ENCODE peak calls at places on chromosome 1, in nine cellular contexts. L, C, E, Q, G, F, H, B and U are unnamed samples.
A peak's percentile ranks its signal among the peaks of the same experiment; 100 is the strongest.

GRCh38 chr1:206663832-206664652 is 20.7 kb upstream of the MAPKAPK2 start:
- DNase-seq in C (peak; percentile 65), B (peak; percentile 77), G (peak; percentile 84), H (peak; percentile 83), E (peak; percentile 67), Q (no peak), L (peak; percentile 65), F (peak; percentile 71), U (peak; percentile 94)

GRCh38 chr1:217917277-217917887 is 286.2 kb downstream of the SPATA17 start:
- DNase-seq in E (no peak), C (no peak), Q (no peak), G (no peak), B (no peak), L (no peak), F (no peak), H (no peak), U (no peak)

GRCh38 chr1:200150721-200151120 is 123.2 kb downstream of the NR5A2 start:
- DNase-seq in Q (no peak), G (no peak), E (no peak), B (no peak), C (no peak), H (peak; percentile 41), L (peak; percentile 76), F (no peak), U (no peak)

GRCh38 chr1:177227978-177228720 is 57.4 kb downstream of the BRINP2 start:
- DNase-seq in H (no peak), E (no peak), Q (no peak), B (no peak), G (no peak), L (no peak), F (no peak), C (no peak), U (no peak)

GRCh38 chr1:213688655-213689054 is 299.1 kb upstream of the PROX1 start:
- DNase-seq in B (no peak), C (no peak), G (no peak), L (no peak), H (no peak), E (no peak), Q (no peak), F (no peak), U (no peak)

GRCh38 chr1:219120625-219121544 is 52.8 kb upstream of the LYPLAL1 start:
- DNase-seq in Q (peak; percentile 27), F (no peak), G (peak; percentile 20), B (peak; percentile 66), C (peak; percentile 67), L (no peak), E (no peak), H (peak; percentile 73), U (no peak)

GRCh38 chr1:42379794-42380616 is 587 bp upstream of the RIMKLA start:
- DNase-seq in C (no peak), F (no peak), B (no peak), L (peak; percentile 17), E (no peak), Q (no peak), G (no peak), H (peak; percentile 43), U (no peak)

GRCh38 chr1:231526536-231526935 is 1.9 kb upstream of the TSNAX start:
- DNase-seq in F (no peak), L (no peak), E (no peak), H (no peak), B (no peak), G (no peak), Q (no peak), C (no peak), U (no peak)

GRCh38 chr1:232793944-232794343 is 11.3 kb upstream of the MAP10 start:
- DNase-seq in E (no peak), G (no peak), L (no peak), F (peak; percentile 32), B (no peak), Q (no peak), C (no peak), H (no peak), U (no peak)

GRCh38 chr1:82867781-82868180 is 1067.0 kb downstream of the ADGRL2 start:
- DNase-seq in L (no peak), H (no peak), Q (no peak), F (no peak), G (no peak), C (no peak), E (no peak), B (no peak), U (no peak)

GRCh38 chr1:90721210-90722194 is 4.4 kb upstream of the BARHL2 start:
- DNase-seq in H (peak; percentile 65), C (no peak), E (peak; percentile 48), B (no peak), L (peak; percentile 15), Q (no peak), G (peak; percentile 81), F (peak; percentile 58), U (no peak)
- TF ChIP-seq EP300 in H (no peak), C (no peak), E (no peak), B (no peak), L (no peak), Q (no peak), G (no peak), F (no peak), U (no peak)

DNA sequence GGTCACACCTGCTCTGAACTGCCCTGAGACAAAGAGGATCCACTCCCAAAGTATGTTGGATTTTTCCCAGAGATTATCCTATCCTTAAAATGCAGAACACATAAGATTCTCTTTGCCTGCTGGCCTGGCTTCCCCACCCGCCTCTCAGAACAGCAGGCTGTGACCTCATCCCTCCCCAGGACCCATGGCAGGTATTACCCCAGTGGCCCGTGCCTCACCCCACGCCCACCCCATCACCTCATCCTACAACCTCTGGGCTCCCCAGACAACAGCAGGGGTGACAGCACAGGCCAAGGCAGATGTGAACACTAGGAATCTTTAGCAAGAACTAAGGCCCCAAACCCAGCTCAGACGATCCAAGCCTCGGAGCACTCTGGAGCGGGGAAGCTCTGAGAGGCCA is 35.1 kb upstream of the S100A7 start:
- DNase-seq in E (no peak), B (no peak), G (no peak), F (no peak), L (no peak), H (no peak), C (no peak), Q (no peak), U (no peak)
- TF ChIP-seq CTCF in E (no peak), B (no peak), G (no peak), F (no peak), L (no peak), H (no peak), C (no peak), Q (no peak), U (no peak)

GRCh38 chr1:46809071-46809470 is 10.2 kb downstream of the CYP4B1 start:
- DNase-seq in G (no peak), L (no peak), B (no peak), E (no peak), Q (no peak), C (no peak), F (no peak), H (no peak), U (no peak)

GRCh38 chr1:46804926-46805325 is 6.1 kb downstream of the CYP4B1 start:
- DNase-seq in G (no peak), C (no peak), F (no peak), Q (peak; percentile 49), L (no peak), E (no peak), B (peak; percentile 81), H (no peak), U (peak; percentile 92)

GRCh38 chr1:46805755-46806154 is 6.9 kb downstream of the CYP4B1 start:
- DNase-seq in F (no peak), C (no peak), Q (no peak), L (no peak), E (no peak), B (no peak), H (no peak), G (no peak), U (peak; percentile 88)

GRCh38 chr1:46806196-46807020 is 7.6 kb downstream of the CYP4B1 start:
- DNase-seq in G (no peak), B (peak; percentile 90), H (no peak), C (no peak), E (peak; percentile 28), L (no peak), F (no peak), Q (peak; percentile 80), U (peak; percentile 93)

GRCh38 chr1:46807046-46807972 is 8.5 kb downstream of the CYP4B1 start:
- DNase-seq in G (no peak), F (no peak), E (no peak), B (no peak), Q (no peak), L (no peak), H (no peak), C (no peak), U (peak; percentile 83)
- TF ChIP-seq EP300 in G (no peak), F (no peak), E (no peak), B (no peak), Q (peak; percentile 48), L (no peak), H (no peak), C (no peak), U (no peak)

GRCh38 chr1:15364740-15365139 is 44.9 kb upstream of the EFHD2 start:
- DNase-seq in E (no peak), Q (no peak), C (no peak), B (no peak), L (no peak), F (no peak), H (peak; percentile 28), G (no peak), U (no peak)
- TF ChIP-seq CTCF in E (no peak), Q (no peak), C (no peak), B (no peak), L (no peak), F (no peak), H (peak; percentile 63), G (no peak), U (no peak)

GRCh38 chr1:95916616-95917015 is 682.6 kb downstream of the RWDD3 start:
- DNase-seq in L (no peak), G (no peak), C (no peak), F (no peak), E (no peak), Q (no peak), H (no peak), B (no peak), U (no peak)
- TF ChIP-seq EP300 in L (no peak), G (no peak), C (no peak), F (no peak), E (no peak), Q (no peak), H (no peak), B (no peak), U (no peak)

GRCh38 chr1:60571811-60572210 is 498.2 kb upstream of the C1orf87 start:
- DNase-seq in G (no peak), B (no peak), L (no peak), Q (no peak), E (no peak), C (no peak), F (no peak), H (no peak), U (no peak)
- TF ChIP-seq CTCF in G (no peak), B (no peak), L (no peak), Q (no peak), E (no peak), C (no peak), F (no peak), H (no peak), U (no peak)

GRCh38 chr1:56284933-56285332 is 294.4 kb downstream of the PLPP3 start:
- DNase-seq in L (peak; percentile 9), B (no peak), C (no peak), G (no peak), Q (no peak), F (no peak), E (no peak), H (no peak), U (no peak)
- TF ChIP-seq EP300 in L (no peak), B (no peak), C (no peak), G (no peak), Q (no peak), F (no peak), E (no peak), H (no peak), U (no peak)